ENCODE peak calls at places on chromosome 20, in ten cellular contexts. M is A673, O is GM12878, U is thoracic aorta, I is colonic mucosa, Z is tibial artery, S is left lung, G is heart right ventricle, B is trophoblast cell, L is fibroblast of lung. J is an unnamed sample. For H3K4me1, the result is how much of the 10 kb centered on the place peaks cover.

GRCh38 chr20:57553376-57554018 is 7.4 kb upstream of the PCK1 start:
- DNase-seq in M (no peak), O (no peak), U (no peak), I (no peak), Z (no peak), S (no peak), G (no peak), B (no peak), L (no peak), J (no peak)

GRCh38 chr20:57278457-57278856 is 12.0 kb upstream of the BMP7 start:
- DNase-seq in M (no peak), O (no peak), U (no peak), I (no peak), Z (no peak), S (no peak), G (no peak), B (no peak), L (no peak), J (no peak)

GRCh38 chr20:3677733-3678132 is 4.1 kb downstream of the ADAM33 start:
- DNase-seq in M (no peak), O (no peak), U (no peak), I (peak), Z (no peak), S (no peak), G (peak), B (no peak), L (peak), J (no peak)

GRCh38 chr20:43983359-43983758 is 68.7 kb downstream of the TOX2 start:
- DNase-seq in M (peak), O (no peak), U (no peak), I (peak), Z (no peak), S (no peak), G (no peak), B (peak), L (no peak), J (peak)

GRCh38 chr20:53940883-53941546 is 129.4 kb downstream of the BCAS1 start:
- DNase-seq in M (no peak), O (no peak), U (no peak), I (no peak), Z (peak), S (no peak), G (peak), B (peak), L (peak), J (peak)

GRCh38 chr20:17612287-17612974 is 42.6 kb downstream of the DSTN start:
- DNase-seq in M (no peak), O (no peak), U (no peak), I (no peak), Z (peak), S (no peak), G (no peak), B (peak), L (peak), J (peak)

GRCh38 chr20:37879843-37880242 is 23.1 kb upstream of the VSTM2L start:
- DNase-seq in M (no peak), O (no peak), U (no peak), I (no peak), Z (no peak), S (no peak), G (no peak), B (no peak), L (no peak), J (no peak)

GRCh38 chr20:49768204-49769124 is 44.2 kb upstream of the SLC9A8 start:
- DNase-seq in M (no peak), O (peak), U (no peak), I (peak), Z (peak), S (peak), G (no peak), B (peak), L (peak), J (peak)

GRCh38 chr20:17494201-17494600 is 37.0 kb downstream of the BFSP1 start:
- DNase-seq in M (no peak), O (no peak), U (no peak), I (no peak), Z (no peak), S (no peak), G (no peak), B (no peak), L (no peak), J (no peak)

GRCh38 chr20:19784511-19785172 is 26.6 kb downstream of the RIN2 start:
- DNase-seq in M (peak), O (peak), U (no peak), I (peak), Z (peak), S (peak), G (peak), B (peak), L (peak), J (peak)

GRCh38 chr20:59020938-59021551 is 1.8 kb downstream of the TUBB1 start:
- DNase-seq in M (peak), O (no peak), U (no peak), I (no peak), Z (no peak), S (no peak), G (no peak), B (peak), L (peak), J (no peak)

GRCh38 chr20:17558154-17558940 is 11.5 kb upstream of the DSTN start:
- DNase-seq in M (peak), O (no peak), U (peak), I (peak), Z (peak), S (peak), G (no peak), B (peak), L (peak), J (peak)

GRCh38 chr20:21303872-21304586 is 898 bp downstream of the XRN2 start:
- DNase-seq in M (peak), O (no peak), U (no peak), I (no peak), Z (no peak), S (no peak), G (no peak), B (peak), L (no peak), J (peak)

GRCh38 chr20:17287503-17287902 is 60.7 kb downstream of the PCSK2 start:
- DNase-seq in M (no peak), O (no peak), U (no peak), I (no peak), Z (no peak), S (no peak), G (no peak), B (no peak), L (no peak), J (no peak)

GRCh38 chr20:53081916-53082863 is 110.0 kb downstream of the TSHZ2 start:
- DNase-seq in M (no peak), O (no peak), U (no peak), I (no peak), Z (no peak), S (no peak), G (no peak), B (peak), L (peak), J (peak)

GRCh38 chr20:32975698-32976674 is 28.2 kb downstream of the SUN5 start:
- DNase-seq in M (no peak), O (no peak), U (no peak), I (no peak), Z (no peak), S (no peak), G (peak), B (peak), L (no peak), J (no peak)

GRCh38 chr20:46027245-46027853 is 1.7 kb upstream of the SLC12A5 start:
- DNase-seq in M (peak), O (no peak), U (no peak), I (peak), Z (peak), S (no peak), G (no peak), B (peak), L (peak), J (no peak)

GRCh38 chr20:4120921-4121321 is 105.6 kb upstream of the RNF24 start:
- DNase-seq in M (no peak), O (no peak), U (no peak), I (no peak), Z (no peak), S (no peak), G (no peak), B (no peak), L (no peak), J (no peak)

GRCh38 chr20:23139524-23139923 is 53.4 kb upstream of the CD93 start:
- DNase-seq in M (peak), O (no peak), U (no peak), I (no peak), Z (peak), S (peak), G (no peak), B (no peak), L (no peak), J (no peak)

GRCh38 chr20:47489448-47489872 is 12.2 kb upstream of the NCOA3 start:
- DNase-seq in M (no peak), O (no peak), U (no peak), I (no peak), Z (peak), S (peak), G (peak), B (peak), L (no peak), J (peak)

GRCh38 chr20:54459279-54459678 is 16.1 kb upstream of the DOK5 start:
- DNase-seq in M (no peak), O (no peak), U (no peak), I (no peak), Z (no peak), S (no peak), G (no peak), B (no peak), L (no peak), J (no peak)

GRCh38 chr20:21237956-21238355 is 65.2 kb upstream of the XRN2 start:
- DNase-seq in M (no peak), O (no peak), U (no peak), I (no peak), Z (no peak), S (no peak), G (no peak), B (no peak), L (peak), J (no peak)

GRCh38 chr20:561437-562231 is 18.0 kb upstream of the CSNK2A1 start:
- DNase-seq in M (peak), O (no peak), U (no peak), I (peak), Z (peak), S (peak), G (peak), B (peak), L (peak), J (peak)

GRCh38 chr20:53829086-53829703 is 235.6 kb upstream of the ZNF217 start:
- DNase-seq in M (peak), O (no peak), U (peak), I (no peak), Z (peak), S (no peak), G (no peak), B (peak), L (peak), J (no peak)

GRCh38 chr20:53763707-53764415 is 170.2 kb upstream of the ZNF217 start:
- DNase-seq in M (peak), O (no peak), U (no peak), I (peak), Z (no peak), S (no peak), G (no peak), B (no peak), L (peak), J (no peak)

GRCh38 chr20:17867546-17867945 is 101.0 kb downstream of the SNX5 start:
- DNase-seq in M (no peak), O (no peak), U (no peak), I (no peak), Z (no peak), S (no peak), G (no peak), B (no peak), L (no peak), J (no peak)

GRCh38 chr20:41818369-41818768 is 200.2 kb upstream of the CHD6 start:
- DNase-seq in M (no peak), O (no peak), U (no peak), I (no peak), Z (no peak), S (no peak), G (no peak), B (no peak), L (no peak), J (no peak)

GRCh38 chr20:21512634-21513180 is 1.2 kb downstream of the NKX2-2 start:
- DNase-seq in M (peak), O (no peak), U (no peak), I (no peak), Z (no peak), S (no peak), G (no peak), B (no peak), L (no peak), J (no peak)

GRCh38 chr20:41028359-41029149 is at the start of gene TOP1:
- DNase-seq in M (peak), O (peak), U (peak), I (peak), Z (peak), S (peak), G (peak), B (peak), L (peak), J (peak)

GRCh38 chr20:51216850-51217249 is 193.9 kb upstream of the KCNG1 start:
- DNase-seq in M (no peak), O (no peak), U (no peak), I (no peak), Z (no peak), S (no peak), G (no peak), B (no peak), L (no peak), J (no peak)

GRCh38 chr20:32761831-32762753 is at the start of gene DNMT3B:
- DNase-seq in M (peak), O (no peak), U (no peak), I (peak), Z (peak), S (peak), G (peak), B (peak), L (peak), J (peak)

GRCh38 chr20:59858425-59858824 is 75.0 kb downstream of the SYCP2 start:
- DNase-seq in M (no peak), O (no peak), U (no peak), I (no peak), Z (no peak), S (no peak), G (no peak), B (no peak), L (no peak), J (no peak)

GRCh38 chr20:40652426-40652825 is 36.6 kb downstream of the MAFB start:
- DNase-seq in M (no peak), O (no peak), U (no peak), I (no peak), Z (no peak), S (no peak), G (no peak), B (no peak), L (peak), J (no peak)

GRCh38 chr20:53725575-53725970 is 131.9 kb upstream of the ZNF217 start:
- DNase-seq in M (no peak), O (no peak), U (no peak), I (no peak), Z (no peak), S (no peak), G (no peak), B (no peak), L (no peak), J (no peak)

GRCh38 chr20:46070215-46070910 is 19.4 kb downstream of the NCOA5 start:
- DNase-seq in M (no peak), O (no peak), U (no peak), I (no peak), Z (no peak), S (no peak), G (no peak), B (no peak), L (peak), J (no peak)

GRCh38 chr20:32727663-32728062 is 15.6 kb downstream of the COMMD7 start:
- DNase-seq in M (no peak), O (no peak), U (no peak), I (no peak), Z (no peak), S (no peak), G (no peak), B (no peak), L (peak), J (no peak)

GRCh38 chr20:33079267-33079666 is at the start of gene BPIFB4:
- DNase-seq in M (no peak), O (no peak), U (no peak), I (no peak), Z (no peak), S (no peak), G (no peak), B (no peak), L (peak), J (no peak)

GRCh38 chr20:53679597-53680309 is 86.1 kb upstream of the ZNF217 start:
- DNase-seq in M (no peak), O (no peak), U (no peak), I (no peak), Z (no peak), S (no peak), G (no peak), B (peak), L (peak), J (no peak)

GRCh38 chr20:40634891-40635290 is 54.1 kb downstream of the MAFB start:
- DNase-seq in M (no peak), O (no peak), U (no peak), I (no peak), Z (no peak), S (no peak), G (no peak), B (no peak), L (no peak), J (no peak)

GRCh38 chr20:50130346-50130703 is 17.4 kb upstream of the UBE2V1 start:
- DNase-seq in M (no peak), O (no peak), U (no peak), I (no peak), Z (no peak), S (no peak), G (no peak), B (no peak), L (no peak), J (no peak)

DNA sequence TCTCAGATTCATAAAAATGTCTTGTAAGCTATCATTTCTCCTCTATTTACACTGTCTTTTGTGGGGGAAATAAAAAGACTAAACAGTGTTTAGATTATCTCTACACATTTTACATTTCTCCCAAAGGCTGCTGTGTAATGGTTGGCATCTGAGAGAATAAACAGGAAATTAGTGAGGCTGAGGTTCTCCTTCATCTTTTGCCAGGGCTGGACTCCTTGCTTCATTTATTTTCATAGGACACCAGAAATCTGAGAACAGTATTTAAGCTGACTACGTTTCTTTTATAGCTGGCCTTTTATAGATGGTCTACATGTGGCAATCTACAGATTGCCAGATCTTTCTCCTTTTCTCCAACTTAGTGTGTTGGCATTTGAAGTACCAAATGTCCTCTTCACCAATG is 41.5 kb downstream of the PLCB4 start:
- DNase-seq in M (no peak), O (no peak), U (no peak), I (no peak), Z (no peak), S (no peak), G (no peak), B (no peak), L (peak), J (no peak)
- H3K4me3 ChIP-seq in M (no peak), O (no peak), U (no peak), I (no peak), Z (no peak), S (no peak), G (no peak), B (no peak), L (no peak), J (no peak)

GRCh38 chr20:13280609-13281324 is 59.7 kb downstream of the ISM1 start:
- DNase-seq in M (no peak), O (no peak), U (no peak), I (no peak), Z (no peak), S (no peak), G (no peak), B (no peak), L (no peak), J (no peak)
- H3K27ac ChIP-seq in M (no peak), O (no peak), U (no peak), I (no peak), Z (no peak), S (no peak), G (no peak), B (no peak), L (no peak), J (no peak)

GRCh38 chr20:35302421-35303335 is 10.5 kb upstream of the FAM83C start:
- DNase-seq in M (no peak), O (no peak), U (no peak), I (no peak), Z (no peak), S (no peak), G (no peak), B (no peak), L (peak), J (no peak)
- H3K4me1 ChIP-seq in M (under half), O (under half), U (under half), I (under half), Z (under half), S (under half), G (under half), B (under half), L (under half), J (under half)

GRCh38 chr20:38930242-38930569 is 4.0 kb downstream of the FAM83D start:
- DNase-seq in M (no peak), O (no peak), U (no peak), I (no peak), Z (no peak), S (no peak), G (no peak), B (no peak), L (no peak), J (no peak)

GRCh38 chr20:38932457-38933120 is 6.4 kb downstream of the FAM83D start:
- DNase-seq in M (no peak), O (no peak), U (no peak), I (no peak), Z (no peak), S (no peak), G (no peak), B (peak), L (peak), J (no peak)

GRCh38 chr20:38934530-38934929 is 8.3 kb downstream of the FAM83D start:
- DNase-seq in M (no peak), O (no peak), U (no peak), I (no peak), Z (no peak), S (no peak), G (no peak), B (no peak), L (no peak), J (no peak)

GRCh38 chr20:38935285-38935684 is 9.1 kb downstream of the FAM83D start:
- DNase-seq in M (no peak), O (no peak), U (no peak), I (no peak), Z (no peak), S (no peak), G (no peak), B (peak), L (no peak), J (no peak)

DNA sequence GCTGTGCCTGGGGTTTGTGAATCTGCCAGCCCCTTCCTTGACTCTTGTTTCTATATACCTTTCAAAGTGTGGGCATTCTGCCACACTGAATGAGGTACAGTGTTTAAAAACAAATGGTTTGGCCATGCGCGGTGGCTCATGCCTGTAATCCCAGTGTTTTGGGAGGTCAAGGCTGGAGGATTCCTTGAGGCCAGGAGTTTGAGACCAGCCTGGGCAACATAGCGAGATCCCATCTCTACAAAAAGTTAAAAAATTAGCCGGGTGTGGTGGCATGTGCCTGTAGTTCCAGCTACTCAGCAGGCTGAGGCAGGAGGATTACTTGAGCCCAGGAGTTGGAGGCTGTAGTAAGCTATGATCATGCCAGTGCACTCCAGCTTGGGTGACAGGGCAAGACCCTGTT is 5.8 kb downstream of the FAM83D start:
- DNase-seq in M (no peak), O (no peak), U (no peak), I (no peak), Z (no peak), S (no peak), G (no peak), B (peak), L (no peak), J (no peak)
- H3K4me3 ChIP-seq in M (no peak), O (peak), U (no peak), I (no peak), Z (no peak), S (no peak), G (no peak), B (no peak), L (no peak), J (no peak)

GRCh38 chr20:44990957-44991356 is 24.6 kb downstream of the STK4 start:
- DNase-seq in M (no peak), O (no peak), U (no peak), I (no peak), Z (no peak), S (no peak), G (no peak), B (no peak), L (no peak), J (no peak)

GRCh38 chr20:44988772-44989171 is 22.5 kb downstream of the STK4 start:
- DNase-seq in M (no peak), O (no peak), U (no peak), I (no peak), Z (no peak), S (no peak), G (no peak), B (no peak), L (no peak), J (no peak)

GRCh38 chr20:44993343-44993742 is 27.0 kb downstream of the STK4 start:
- DNase-seq in M (peak), O (no peak), U (no peak), I (no peak), Z (no peak), S (no peak), G (no peak), B (no peak), L (peak), J (no peak)

GRCh38 chr20:44990425-44990824 is 24.1 kb downstream of the STK4 start:
- DNase-seq in M (peak), O (no peak), U (no peak), I (no peak), Z (peak), S (no peak), G (no peak), B (no peak), L (no peak), J (peak)
- H3K27ac ChIP-seq in M (peak), O (peak), U (peak), I (peak), Z (peak), S (peak), G (peak), B (no peak), L (no peak), J (peak)